ENCODE peak calls at places on chromosomes 12 and 14, in six cellular contexts. S is GM23248, Q is OCI-LY7, C is GM23338, T is neural progenitor cell, Y is PC-3. M is an unnamed sample.

GRCh38 chr14:88039197-88039596 is 34.3 kb downstream of the GPR65 start:
- DNase-seq in Y (no peak), T (no peak), S (no peak), C (no peak), Q (no peak), M (no peak)

GRCh38 chr12:80218925-80219714 is 119.8 kb downstream of the OTOGL start:
- DNase-seq in C (no peak), T (no peak), Y (no peak), Q (no peak), S (no peak), M (peak; percentile 35)

GRCh38 chr14:104600141-104600643 is 4.4 kb downstream of the TMEM179 start:
- DNase-seq in Q (no peak), Y (no peak), T (peak; percentile 57), C (no peak), S (peak; percentile 36), M (peak; percentile 45)

GRCh38 chr14:64728856-64729255 is 24.6 kb downstream of the PLEKHG3 start:
- DNase-seq in Y (no peak), C (no peak), S (no peak), T (no peak), Q (no peak), M (no peak)

GRCh38 chr14:83470466-83470865 is 1936.8 kb upstream of the SEL1L start:
- DNase-seq in Q (no peak), Y (no peak), S (peak; percentile 31), C (no peak), T (no peak), M (peak; percentile 9)

GRCh38 chr14:101731187-101732080 is 30.1 kb upstream of the PPP2R5C start:
- DNase-seq in C (peak; percentile 46), T (no peak), Y (peak; percentile 98), Q (peak; percentile 46), S (peak; percentile 90), M (peak; percentile 91)

GRCh38 chr14:24837280-24838046 is 203.5 kb upstream of the GZMB start:
- DNase-seq in Y (no peak), S (peak; percentile 85), C (no peak), T (no peak), Q (no peak), M (no peak)

GRCh38 chr14:51368721-51369163 is 128.7 kb downstream of the TMX1 start:
- DNase-seq in Y (no peak), T (no peak), C (peak; percentile 19), S (peak; percentile 96), Q (no peak), M (peak; percentile 14)

GRCh38 chr14:96630281-96630680 is 128.1 kb downstream of the PAPOLA start:
- DNase-seq in T (no peak), C (no peak), Y (no peak), S (no peak), Q (no peak), M (no peak)

GRCh38 chr12:52268212-52268611 is 6.2 kb upstream of the KRT86 start:
- DNase-seq in Q (no peak), S (peak; percentile 69), C (no peak), Y (peak; percentile 25), T (no peak), M (no peak)

GRCh38 chr14:23864856-23865255 is 88.7 kb upstream of the DHRS4 start:
- DNase-seq in Q (no peak), C (no peak), Y (no peak), S (no peak), T (no peak), M (no peak)

GRCh38 chr12:127355061-127355820 is 911.7 kb upstream of the TMEM132C start:
- DNase-seq in T (peak; percentile 38), Y (peak; percentile 76), S (peak; percentile 60), Q (no peak), C (peak; percentile 36), M (peak; percentile 21)

GRCh38 chr12:79524507-79525148 is 166.1 kb downstream of the PAWR start:
- DNase-seq in Q (no peak), C (no peak), T (peak; percentile 20), S (no peak), Y (no peak), M (no peak)

GRCh38 chr14:93994919-93995682 is 2.0 kb upstream of the CCDC197 start:
- DNase-seq in C (peak; percentile 67), T (no peak), Q (no peak), S (peak; percentile 96), Y (peak; percentile 77), M (no peak)

GRCh38 chr14:73262427-73263183 is 25.3 kb downstream of the PAPLN start:
- DNase-seq in S (no peak), T (no peak), Y (no peak), Q (no peak), C (no peak), M (no peak)

GRCh38 chr14:50060871-50061663 is 55.3 kb downstream of the VCPKMT start:
- DNase-seq in Y (peak; percentile 88), T (no peak), Q (peak; percentile 41), C (peak; percentile 80), S (peak; percentile 94), M (peak; percentile 81)

GRCh38 chr14:101623685-101624444 is 62.6 kb downstream of the DIO3 start:
- DNase-seq in S (no peak), Q (no peak), C (peak; percentile 40), Y (no peak), T (peak; percentile 33), M (no peak)

GRCh38 chr12:129550353-129550752 is 353.5 kb downstream of the TMEM132D start:
- DNase-seq in C (no peak), S (no peak), Q (no peak), Y (no peak), T (peak; percentile 7), M (no peak)

GRCh38 chr14:96585672-96586013 is 83.5 kb downstream of the PAPOLA start:
- DNase-seq in C (no peak), T (no peak), Y (no peak), S (no peak), Q (no peak), M (no peak)

GRCh38 chr12:3193755-3194154 is 116.6 kb downstream of the TSPAN9 start:
- DNase-seq in Q (no peak), C (no peak), T (no peak), Y (no peak), S (no peak), M (no peak)

DNA sequence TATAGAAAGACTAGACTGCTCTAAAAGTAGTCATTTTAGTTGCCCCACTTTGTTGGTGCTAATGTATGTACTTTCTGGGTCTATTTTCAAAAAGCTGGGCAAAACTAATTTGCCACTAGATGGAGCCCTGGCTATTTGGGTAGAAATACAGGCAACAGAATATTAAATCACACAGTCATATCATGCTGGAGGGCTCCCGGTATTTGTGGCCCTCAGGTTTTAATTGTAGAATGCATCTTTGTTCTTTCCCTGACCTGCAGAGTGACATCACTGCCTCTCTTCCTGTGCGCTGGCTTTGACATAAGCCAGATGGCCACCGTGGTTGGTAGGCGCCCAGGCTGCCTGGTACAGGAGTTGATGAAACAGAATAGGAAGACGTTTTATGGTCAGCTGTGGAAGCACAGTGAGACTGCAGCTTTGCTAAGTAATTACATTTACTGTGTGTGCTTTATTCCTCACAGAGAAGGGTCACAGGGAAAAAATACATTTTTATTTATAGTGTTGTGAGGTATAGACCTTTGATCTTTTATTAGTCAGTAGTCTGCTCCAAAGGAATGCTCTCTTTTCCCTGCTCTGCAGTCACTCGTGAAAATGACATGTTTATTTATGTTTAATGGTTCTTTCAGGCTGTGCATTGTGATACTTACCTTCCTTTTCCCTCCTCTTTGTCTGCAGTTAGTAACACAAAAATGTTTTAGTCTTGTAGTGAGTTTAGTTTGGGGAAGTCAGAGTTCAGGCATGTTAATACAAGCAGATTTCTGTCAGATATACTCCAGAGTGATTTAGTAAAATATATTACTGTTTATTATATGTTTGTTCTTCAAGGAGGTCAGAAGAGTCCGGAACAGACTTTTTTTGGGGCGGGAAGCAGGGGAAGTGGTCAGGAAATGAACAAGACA is 28.4 kb downstream of the MSRB3 start:
- DNase-seq in S (peak; percentile 69), C (peak; percentile 63), T (peak; percentile 31), Y (peak; percentile 83), Q (peak; percentile 27), M (peak; percentile 78)
- TF ChIP-seq EZH2phosphoT487 in S (no peak), C (no peak), T (no peak), Y (no peak), Q (no peak), M (no peak)

GRCh38 chr12:119713551-119714031 is 45.7 kb downstream of the PRKAB1 start:
- DNase-seq in Q (no peak), C (no peak), T (no peak), Y (no peak), S (no peak), M (no peak)

GRCh38 chr12:119710941-119711551 is 43.1 kb downstream of the PRKAB1 start:
- DNase-seq in T (no peak), Q (no peak), C (peak; percentile 10), Y (peak; percentile 9), S (no peak), M (no peak)

GRCh38 chr12:119711693-119712092 is 43.8 kb downstream of the PRKAB1 start:
- DNase-seq in T (no peak), Y (no peak), S (no peak), Q (no peak), C (no peak), M (no peak)

GRCh38 chr12:119714614-119715267 is 46.8 kb downstream of the PRKAB1 start:
- DNase-seq in C (no peak), T (no peak), Q (no peak), Y (no peak), S (no peak), M (no peak)

DNA sequence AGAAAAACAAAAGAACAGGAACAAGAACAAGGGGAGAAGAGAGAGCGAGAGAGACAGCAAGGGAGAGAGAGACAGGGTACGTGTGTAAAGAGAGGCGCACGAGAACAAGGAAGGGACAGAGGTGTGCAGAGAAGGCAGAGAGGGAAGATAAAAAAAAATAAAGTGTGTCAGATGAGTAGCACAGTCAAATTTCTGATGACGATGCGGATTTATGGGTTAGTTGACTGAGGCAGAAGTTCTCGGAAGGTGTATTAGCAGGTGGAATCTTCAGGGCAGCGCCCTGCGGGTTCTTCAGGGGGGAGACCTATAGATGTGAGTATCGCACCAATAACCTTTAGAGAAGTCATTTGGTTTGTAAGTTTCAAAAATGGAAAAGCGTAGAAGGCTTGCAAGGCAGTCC is 44.8 kb downstream of the PRKAB1 start:
- DNase-seq in S (no peak), C (no peak), Q (no peak), T (no peak), Y (no peak), M (no peak)
- H3K27ac ChIP-seq in S (no peak overlapping the region), C (no peak overlapping the region), Q (no peak overlapping the region), T (no peak overlapping the region), Y (no peak overlapping the region), M (no peak overlapping the region)

GRCh38 chr12:48092606-48093005 is 13.3 kb downstream of the SENP1 start:
- DNase-seq in Q (no peak), T (no peak), Y (no peak), S (no peak), C (no peak), M (no peak)
- TF ChIP-seq EZH2phosphoT487 in Q (no peak), T (no peak), Y (no peak), S (no peak), C (no peak), M (no peak)

DNA sequence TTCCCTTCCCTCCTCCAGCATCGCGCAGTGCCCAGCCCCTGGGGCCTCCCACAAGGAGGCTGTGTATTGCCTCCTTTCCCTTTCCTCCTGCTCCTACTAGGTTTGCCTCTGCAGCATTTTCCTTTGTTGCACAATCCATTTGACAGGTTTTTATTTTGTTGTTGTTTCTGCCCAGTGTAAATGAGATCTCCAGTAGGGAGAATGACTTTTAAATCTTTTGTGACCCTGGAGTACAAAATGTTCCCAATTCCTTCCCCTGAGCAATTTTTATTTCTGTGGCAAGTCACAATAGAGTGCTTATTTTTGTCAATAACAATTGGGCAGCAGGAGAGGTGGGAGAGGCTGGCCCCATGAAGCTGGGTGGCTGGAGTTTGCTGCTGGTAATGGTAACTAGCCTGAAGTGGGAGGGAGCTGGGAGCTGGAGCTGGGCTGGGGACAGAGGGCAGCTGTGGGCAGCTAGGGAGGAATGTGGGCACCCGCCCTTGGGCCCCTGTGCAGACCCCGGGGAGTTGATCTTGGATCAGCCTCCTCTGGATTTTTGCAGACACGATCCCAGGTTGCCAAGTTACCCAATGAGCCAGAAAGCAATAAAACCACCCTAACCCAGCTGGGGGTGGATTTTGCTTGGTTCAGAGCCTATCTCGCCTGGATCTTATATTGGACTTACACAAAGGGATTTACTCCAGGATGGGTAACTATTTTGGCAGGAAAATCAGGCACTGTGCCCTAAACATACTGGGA is 160.1 kb downstream of the KTN1 start:
- DNase-seq in T (no peak), Q (no peak), C (no peak), S (no peak), Y (peak; percentile 71), M (no peak)
- H3K27ac ChIP-seq in T (no peak overlapping the region), Q (no peak overlapping the region), C (no peak overlapping the region), S (no peak overlapping the region), Y (no peak overlapping the region), M (no peak overlapping the region)